ENCODE peak calls at places on chromosomes 5 and 9, in six cellular contexts. M, I, C, R, W and U are unnamed samples.

GRCh38 chr5:50623666-50624065 is 42.8 kb upstream of the PARP8 start:
- DNase-seq in W (no peak), C (no peak), I (no peak), M (no peak), R (no peak), U (no peak)

GRCh38 chr9:77648458-77649108 is 461 bp upstream of the GNA14 start:
- DNase-seq in I (peak; percentile 74), M (peak; percentile 73), W (peak; percentile 10), C (no peak), R (peak; percentile 12), U (no peak)

GRCh38 chr5:160159991-160160826 is 41.0 kb upstream of the PWWP2A start:
- DNase-seq in W (peak; percentile 76), R (peak; percentile 87), I (no peak), M (no peak), C (no peak), U (peak; percentile 31)

GRCh38 chr5:98771389-98772109 is 1.9 kb upstream of the RGMB start:
- DNase-seq in R (peak; percentile 92), M (peak; percentile 69), W (peak; percentile 96), I (no peak), C (peak; percentile 82), U (peak; percentile 74)

GRCh38 chr5:178192244-178192643 is 5.1 kb upstream of the GMCL2 start:
- DNase-seq in W (no peak), I (no peak), M (no peak), C (no peak), R (no peak), U (no peak)

GRCh38 chr9:124267271-124267807 is 9.6 kb downstream of the NEK6 start:
- DNase-seq in M (peak; percentile 79), R (peak; percentile 54), I (peak; percentile 86), C (no peak), W (peak; percentile 83), U (no peak)

GRCh38 chr5:39513236-39513635 is 88.5 kb upstream of the DAB2 start:
- DNase-seq in R (no peak), C (no peak), M (no peak), W (peak; percentile 43), I (no peak), U (no peak)

GRCh38 chr5:128259530-128260145 is 176.1 kb downstream of the SLC12A2 start:
- DNase-seq in I (no peak), R (no peak), C (no peak), W (no peak), M (no peak), U (no peak)

GRCh38 chr5:73338201-73339126 is 110.1 kb downstream of the FOXD1 start:
- DNase-seq in C (no peak), I (no peak), R (peak; percentile 86), M (peak; percentile 17), W (peak; percentile 97), U (no peak)

GRCh38 chr9:1709347-1709746 is 305.8 kb upstream of the SMARCA2 start:
- DNase-seq in I (no peak), W (no peak), M (no peak), C (no peak), R (no peak), U (no peak)

GRCh38 chr5:130471-131175 is 38.7 kb downstream of the PLEKHG4B start:
- DNase-seq in W (peak; percentile 51), I (no peak), C (no peak), M (no peak), R (no peak), U (peak; percentile 43)

GRCh38 chr5:137782055-137782454 is 27.9 kb upstream of the HNRNPA0 start:
- DNase-seq in C (no peak), M (no peak), R (no peak), W (no peak), I (no peak), U (no peak)

GRCh38 chr9:110580850-110581249 is 1.3 kb upstream of the SVEP1 start:
- DNase-seq in M (peak; percentile 25), C (no peak), I (no peak), R (no peak), W (no peak), U (no peak)

GRCh38 chr9:110582156-110582555 is 2.6 kb upstream of the SVEP1 start:
- DNase-seq in M (no peak), C (no peak), I (no peak), R (no peak), W (no peak), U (no peak)

GRCh38 chr9:110578896-110579752 is at the start of gene SVEP1:
- DNase-seq in R (no peak), C (no peak), M (peak; percentile 28), W (peak; percentile 48), I (peak; percentile 83), U (no peak)

GRCh38 chr9:110578575-110578895 is 1.0 kb downstream of the SVEP1 start:
- DNase-seq in R (no peak), I (no peak), M (no peak), C (no peak), W (no peak), U (no peak)

GRCh38 chr9:110579763-110580255 is 268 bp upstream of the SVEP1 start:
- DNase-seq in R (peak; percentile 38), W (peak; percentile 41), I (no peak), M (peak; percentile 21), C (no peak), U (no peak)
- H3K4me3 ChIP-seq in R (peak overlapping the region; percentile 58), W (peak overlapping the region; percentile 46), I (peak overlapping the region; percentile 70), M (peak overlapping the region; percentile 15), C (no peak overlapping the region), U (peak overlapping the region; percentile 71)

GRCh38 chr9:133144142-133144886 is 19.4 kb downstream of the GBGT1 start:
- DNase-seq in C (peak; percentile 81), I (peak; percentile 86), M (peak; percentile 85), R (no peak), W (peak; percentile 57), U (no peak)

GRCh38 chr9:133144887-133145466 is 18.7 kb downstream of the GBGT1 start:
- DNase-seq in R (no peak), W (no peak), I (no peak), M (no peak), C (no peak), U (no peak)

GRCh38 chr9:133141833-133142594 is 21.0 kb upstream of the RALGDS start:
- DNase-seq in C (peak; percentile 64), R (no peak), I (peak; percentile 70), M (peak; percentile 92), W (no peak), U (no peak)

GRCh38 chr9:133142657-133143592 is 20.8 kb downstream of the GBGT1 start:
- DNase-seq in I (peak; percentile 56), C (no peak), R (no peak), W (no peak), M (no peak), U (no peak)

DNA sequence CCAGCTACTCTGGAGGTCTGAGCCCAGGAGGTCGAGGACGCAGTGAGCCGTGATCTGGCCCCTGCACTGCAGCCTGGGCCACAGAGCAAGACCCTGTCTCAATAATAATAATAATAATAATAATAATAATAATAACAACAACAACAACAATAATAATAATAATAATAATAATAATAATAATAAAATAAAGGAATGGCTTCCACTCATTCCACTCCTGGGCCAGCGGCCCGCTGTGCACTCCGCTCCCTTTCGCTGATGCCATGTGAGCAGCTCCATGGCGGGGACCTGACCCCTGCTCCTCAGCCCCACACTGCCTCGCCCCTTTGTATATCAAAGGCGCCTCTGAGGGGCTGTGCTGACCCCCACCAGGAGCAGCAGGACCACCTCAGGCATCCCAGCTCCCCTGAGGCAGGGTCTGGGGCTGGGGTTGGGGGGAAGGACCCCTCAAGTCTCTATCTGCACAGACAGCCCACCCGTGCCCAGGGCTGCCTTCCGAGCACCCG is 20.0 kb downstream of the GBGT1 start:
- DNase-seq in W (no peak), I (no peak), R (no peak), C (no peak), M (no peak), U (no peak)
- H3K4me3 ChIP-seq in W (no peak overlapping the region), I (no peak overlapping the region), R (no peak overlapping the region), C (peak overlapping the region; percentile 34), M (no peak overlapping the region), U (peak overlapping the region; percentile 34)

DNA sequence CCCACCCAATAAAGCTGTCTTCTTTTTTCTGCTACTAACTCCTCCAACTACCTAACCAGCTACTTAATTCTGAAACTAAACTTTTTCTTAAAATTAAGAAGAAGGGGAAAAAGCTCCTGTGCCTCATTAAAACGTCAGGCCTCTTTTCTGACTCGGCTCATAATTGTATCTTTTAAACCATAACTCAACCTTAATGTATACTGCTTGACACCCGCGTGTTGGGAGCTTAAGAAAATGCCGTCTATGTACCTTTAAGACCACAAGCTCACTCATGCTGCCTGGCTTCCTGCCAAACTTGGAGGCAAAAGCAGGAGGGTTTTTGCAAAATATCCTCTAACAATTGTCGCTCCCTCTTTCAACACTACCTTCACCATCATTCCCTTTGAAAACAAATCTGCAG is 5.0 kb downstream of the EBF1 start:
- DNase-seq in C (peak; percentile 51), I (peak; percentile 88), R (peak; percentile 69), W (peak; percentile 87), M (peak; percentile 63), U (peak; percentile 80)
- H3K4me3 ChIP-seq in C (no peak overlapping the region), I (peak overlapping the region; percentile 57), R (no peak overlapping the region), W (peak overlapping the region; percentile 1), M (no peak overlapping the region), U (peak overlapping the region; percentile 4)

GRCh38 chr9:108684288-108685025 is 171.3 kb downstream of the ACTL7B start:
- DNase-seq in C (no peak), W (no peak), M (no peak), R (no peak), I (no peak), U (no peak)

GRCh38 chr9:108683245-108683644 is 172.5 kb downstream of the ACTL7B start:
- DNase-seq in M (no peak), W (no peak), C (no peak), I (no peak), R (no peak), U (no peak)

GRCh38 chr9:108691614-108692013 is 164.2 kb downstream of the ACTL7B start:
- DNase-seq in C (no peak), W (no peak), R (no peak), M (no peak), I (no peak), U (no peak)

GRCh38 chr9:108687360-108687981 is 168.3 kb downstream of the ACTL7B start:
- DNase-seq in M (no peak), C (no peak), R (no peak), I (no peak), W (peak; percentile 29), U (peak; percentile 71)

GRCh38 chr9:108688051-108688450 is 167.7 kb downstream of the ACTL7B start:
- DNase-seq in M (no peak), W (no peak), C (no peak), R (no peak), I (no peak), U (no peak)
- H3K4me3 ChIP-seq in M (no peak overlapping the region), W (no peak overlapping the region), C (no peak overlapping the region), R (no peak overlapping the region), I (no peak overlapping the region), U (no peak overlapping the region)

GRCh38 chr5:135030691-135031145 is 3.3 kb downstream of the PITX1 start:
- DNase-seq in M (no peak), R (no peak), I (no peak), C (no peak), W (no peak), U (no peak)

GRCh38 chr5:135028791-135029467 is 5.1 kb downstream of the PITX1 start:
- DNase-seq in C (no peak), I (no peak), R (no peak), M (no peak), W (no peak), U (no peak)

GRCh38 chr5:135030123-135030517 is 3.9 kb downstream of the PITX1 start:
- DNase-seq in M (no peak), C (no peak), R (no peak), I (no peak), W (no peak), U (no peak)

GRCh38 chr5:135027699-135028615 is 6.1 kb downstream of the PITX1 start:
- DNase-seq in W (no peak), R (no peak), C (no peak), M (no peak), I (no peak), U (no peak)

GRCh38 chr5:135029468-135030122 is 4.4 kb downstream of the PITX1 start:
- DNase-seq in W (peak; percentile 29), C (no peak), I (no peak), M (no peak), R (no peak), U (no peak)
- H3K4me3 ChIP-seq in W (no peak overlapping the region), C (no peak overlapping the region), I (no peak overlapping the region), M (no peak overlapping the region), R (no peak overlapping the region), U (no peak overlapping the region)